ENCODE peak calls at places on chromosomes 4 and X, in seven cellular contexts. One of them, this sample, is unnamed.

GRCh38 chr4:184745747-184746531 is 12.0 kb upstream of the CENPU start:
- DNase-seq in cardiac fibroblast: peak
- DNase-seq in HFF-Myc: peak
- DNase-seq in fibroblast of pulmonary artery: peak
- DNase-seq in uterus: peak
- DNase-seq in transverse colon: peak
- DNase-seq in lower lobe of right lung: no peak
- DNase-seq in this sample: peak

GRCh38 chr4:3365871-3366842 is 73.3 kb downstream of the RGS12 start:
- DNase-seq in uterus: no peak
- DNase-seq in lower lobe of right lung: no peak
- DNase-seq in transverse colon: no peak
- DNase-seq in HFF-Myc: no peak
- DNase-seq in cardiac fibroblast: no peak
- DNase-seq in fibroblast of pulmonary artery: no peak
- DNase-seq in this sample: peak

GRCh38 chr4:118711047-118711446 is 25.9 kb downstream of the METTL14 start:
- DNase-seq in fibroblast of pulmonary artery: no peak
- DNase-seq in transverse colon: no peak
- DNase-seq in cardiac fibroblast: no peak
- DNase-seq in uterus: no peak
- DNase-seq in HFF-Myc: no peak
- DNase-seq in lower lobe of right lung: no peak
- DNase-seq in this sample: no peak

GRCh38 chr4:114900934-114901333 is 212.5 kb downstream of the NDST4 start:
- DNase-seq in cardiac fibroblast: no peak
- DNase-seq in lower lobe of right lung: no peak
- DNase-seq in uterus: no peak
- DNase-seq in fibroblast of pulmonary artery: no peak
- DNase-seq in HFF-Myc: no peak
- DNase-seq in transverse colon: no peak
- DNase-seq in this sample: no peak

GRCh38 chr4:97073194-97073593 is 1070.1 kb downstream of the STPG2 start:
- DNase-seq in HFF-Myc: no peak
- DNase-seq in lower lobe of right lung: no peak
- DNase-seq in cardiac fibroblast: no peak
- DNase-seq in transverse colon: no peak
- DNase-seq in fibroblast of pulmonary artery: no peak
- DNase-seq in uterus: no peak
- DNase-seq in this sample: no peak

GRCh38 chr4:13546374-13546854 is 2.1 kb upstream of the NKX3-2 start:
- DNase-seq in lower lobe of right lung: no peak
- DNase-seq in transverse colon: no peak
- DNase-seq in fibroblast of pulmonary artery: no peak
- DNase-seq in cardiac fibroblast: no peak
- DNase-seq in HFF-Myc: no peak
- DNase-seq in uterus: no peak
- DNase-seq in this sample: no peak

GRCh38 chrX:152989292-152989658 is 4.6 kb downstream of the PNMA5 start:
- DNase-seq in transverse colon: no peak
- DNase-seq in lower lobe of right lung: no peak
- DNase-seq in fibroblast of pulmonary artery: peak
- DNase-seq in HFF-Myc: no peak
- DNase-seq in cardiac fibroblast: peak
- DNase-seq in uterus: no peak
- DNase-seq in this sample: peak

GRCh38 chrX:1528186-1528883 is 8.7 kb downstream of the P2RY8 start:
- DNase-seq in lower lobe of right lung: no peak
- DNase-seq in uterus: no peak
- DNase-seq in transverse colon: no peak
- DNase-seq in cardiac fibroblast: no peak
- DNase-seq in HFF-Myc: no peak
- DNase-seq in fibroblast of pulmonary artery: no peak
- DNase-seq in this sample: no peak

GRCh38 chr4:951594-952468 is 19.6 kb downstream of the TMEM175 start:
- DNase-seq in lower lobe of right lung: no peak
- DNase-seq in transverse colon: no peak
- DNase-seq in uterus: no peak
- DNase-seq in HFF-Myc: no peak
- DNase-seq in fibroblast of pulmonary artery: no peak
- DNase-seq in cardiac fibroblast: no peak
- DNase-seq in this sample: no peak

GRCh38 chr4:53586121-53586816 is 5.0 kb downstream of the LNX1 start:
- DNase-seq in cardiac fibroblast: peak
- DNase-seq in transverse colon: no peak
- DNase-seq in uterus: no peak
- DNase-seq in HFF-Myc: peak
- DNase-seq in lower lobe of right lung: no peak
- DNase-seq in fibroblast of pulmonary artery: peak
- DNase-seq in this sample: no peak

GRCh38 chr4:32775049-32775448 is 2054.9 kb downstream of the PCDH7 start:
- DNase-seq in cardiac fibroblast: peak
- DNase-seq in transverse colon: no peak
- DNase-seq in HFF-Myc: no peak
- DNase-seq in uterus: no peak
- DNase-seq in lower lobe of right lung: no peak
- DNase-seq in fibroblast of pulmonary artery: peak
- DNase-seq in this sample: peak
- TF ChIP-seq CTCF in cardiac fibroblast: no peak
- TF ChIP-seq CTCF in transverse colon: peak
- TF ChIP-seq CTCF in HFF-Myc: no peak
- TF ChIP-seq CTCF in uterus: no peak
- TF ChIP-seq CTCF in lower lobe of right lung: peak
- TF ChIP-seq CTCF in fibroblast of pulmonary artery: peak
- TF ChIP-seq CTCF in this sample: peak

DNA sequence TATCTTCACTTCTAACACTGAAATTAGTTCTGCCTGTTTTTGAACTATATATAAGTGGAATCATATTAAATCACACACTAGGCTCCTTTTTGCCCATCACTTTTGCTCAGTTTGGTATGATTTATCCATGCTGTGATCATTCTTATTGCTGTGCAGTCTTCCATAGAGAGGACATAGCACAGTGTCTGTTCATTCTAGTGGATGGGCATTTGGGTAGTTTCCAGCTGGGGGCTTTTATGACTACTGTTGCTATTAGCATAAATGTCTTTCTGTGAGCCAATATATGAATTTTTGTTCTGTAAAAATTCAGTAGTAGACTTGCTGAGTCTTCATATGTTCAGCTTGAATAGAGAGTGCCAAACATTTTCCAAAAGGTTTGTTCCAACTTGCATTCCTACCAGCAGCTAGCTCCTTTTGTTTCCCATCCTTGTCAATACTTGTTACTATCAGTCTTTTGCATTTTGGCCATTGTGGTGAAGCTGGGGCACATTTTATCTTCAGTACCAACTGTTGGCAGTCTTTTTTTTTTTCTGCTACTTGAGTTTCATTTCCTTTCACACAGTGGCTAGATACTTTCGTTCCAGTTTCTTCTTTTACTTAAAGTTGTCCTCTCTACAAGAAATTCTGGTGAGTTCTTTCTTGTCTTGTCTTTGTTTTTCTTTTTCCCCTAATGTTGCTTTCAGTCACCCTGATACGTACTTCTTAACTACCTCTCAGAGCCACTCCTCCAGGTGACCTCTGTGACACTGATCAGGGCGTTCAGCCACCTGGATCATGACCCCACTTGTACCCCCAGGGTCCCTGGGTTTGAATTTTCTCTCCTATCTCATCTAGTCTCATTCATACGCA is 87.0 kb downstream of the ANXA3 start:
- DNase-seq in lower lobe of right lung: no peak
- DNase-seq in HFF-Myc: no peak
- DNase-seq in uterus: no peak
- DNase-seq in cardiac fibroblast: no peak
- DNase-seq in transverse colon: no peak
- DNase-seq in fibroblast of pulmonary artery: no peak
- DNase-seq in this sample: no peak
- H3K4me3 ChIP-seq in lower lobe of right lung: no peak
- H3K4me3 ChIP-seq in HFF-Myc: no peak
- H3K4me3 ChIP-seq in uterus: no peak
- H3K4me3 ChIP-seq in cardiac fibroblast: no peak
- H3K4me3 ChIP-seq in transverse colon: no peak
- H3K4me3 ChIP-seq in fibroblast of pulmonary artery: no peak
- H3K4me3 ChIP-seq in this sample: no peak

DNA sequence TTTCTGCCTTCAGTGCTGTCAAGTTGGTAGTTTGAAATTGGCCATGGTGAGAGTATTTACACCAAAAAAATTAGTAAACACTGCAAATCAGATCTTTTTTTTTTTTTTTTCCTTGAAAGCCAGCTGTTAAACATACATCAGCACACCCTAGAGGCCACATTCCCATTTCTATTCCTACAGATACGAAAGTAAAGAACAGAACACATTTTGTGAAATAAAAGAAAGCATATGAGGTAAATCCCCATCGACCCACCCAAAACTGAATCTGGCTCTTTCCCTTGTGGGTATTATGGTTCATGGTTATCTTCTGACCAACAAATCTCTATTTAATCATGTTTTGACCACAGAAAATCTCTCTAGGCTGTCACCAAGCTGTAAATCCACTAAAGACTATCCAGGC is 41.8 kb upstream of the AP1AR start:
- DNase-seq in fibroblast of pulmonary artery: peak
- DNase-seq in lower lobe of right lung: no peak
- DNase-seq in transverse colon: no peak
- DNase-seq in cardiac fibroblast: peak
- DNase-seq in uterus: no peak
- DNase-seq in HFF-Myc: no peak
- DNase-seq in this sample: no peak
- TF ChIP-seq CTCF in fibroblast of pulmonary artery: peak
- TF ChIP-seq CTCF in lower lobe of right lung: no peak
- TF ChIP-seq CTCF in transverse colon: no peak
- TF ChIP-seq CTCF in cardiac fibroblast: peak
- TF ChIP-seq CTCF in uterus: no peak
- TF ChIP-seq CTCF in HFF-Myc: peak
- TF ChIP-seq CTCF in this sample: no peak

GRCh38 chr4:121380448-121381147 is at the start of gene QRFPR:
- DNase-seq in uterus: no peak
- DNase-seq in transverse colon: no peak
- DNase-seq in fibroblast of pulmonary artery: no peak
- DNase-seq in lower lobe of right lung: no peak
- DNase-seq in cardiac fibroblast: peak
- DNase-seq in HFF-Myc: no peak
- DNase-seq in this sample: no peak
- H3K4me3 ChIP-seq in uterus: no peak
- H3K4me3 ChIP-seq in transverse colon: no peak
- H3K4me3 ChIP-seq in fibroblast of pulmonary artery: peak
- H3K4me3 ChIP-seq in lower lobe of right lung: peak
- H3K4me3 ChIP-seq in cardiac fibroblast: peak
- H3K4me3 ChIP-seq in HFF-Myc: peak
- H3K4me3 ChIP-seq in this sample: no peak